ENCODE peak calls at places on chromosomes 6 and 20, in five cellular contexts. S is A549, W is K562, U is HepG2, C is GM12878. J is an unnamed sample.

GRCh38 chr6:55868910-55869479 is 6.4 kb downstream of the BMP5 start:
- DNase-seq in S (no peak), U (no peak), W (no peak), C (peak), J (peak)

GRCh38 chr6:142821860-142822259 is 123.1 kb downstream of the HIVEP2 start:
- DNase-seq in W (no peak), C (no peak), S (no peak), U (no peak), J (no peak)

GRCh38 chr6:139832906-139833305 is 458.5 kb upstream of the CITED2 start:
- DNase-seq in S (no peak), C (no peak), W (no peak), U (no peak), J (no peak)

GRCh38 chr6:146915671-146916127 is 288.5 kb upstream of the STXBP5 start:
- DNase-seq in S (no peak), W (no peak), U (no peak), C (no peak), J (peak)

GRCh38 chr6:38584731-38585130 is 55.0 kb downstream of the BTBD9 start:
- DNase-seq in W (no peak), C (no peak), U (no peak), S (no peak), J (no peak)

GRCh38 chr6:33298773-33299236 is at the start of gene RGL2:
- DNase-seq in U (no peak), C (no peak), W (peak), S (no peak), J (peak)

GRCh38 chr20:1657556-1658334 is at the start of gene SIRPG:
- DNase-seq in W (no peak), S (no peak), U (no peak), C (no peak), J (no peak)

GRCh38 chr6:44176935-44177509 is 18.4 kb downstream of the CAPN11 start:
- DNase-seq in U (no peak), C (peak), S (no peak), W (no peak), J (no peak)

GRCh38 chr6:54059683-54060082 is 51.6 kb upstream of the MLIP start:
- DNase-seq in C (no peak), U (no peak), S (no peak), W (no peak), J (no peak)

GRCh38 chr20:21505810-21506530 is 7.9 kb downstream of the NKX2-2 start:
- DNase-seq in U (no peak), S (peak), C (no peak), W (peak), J (peak)

GRCh38 chr6:124887872-124888580 is 74.2 kb upstream of the RNF217 start:
- DNase-seq in U (no peak), W (no peak), C (no peak), S (no peak), J (no peak)

GRCh38 chr20:53128024-53128423 is 155.9 kb downstream of the TSHZ2 start:
- DNase-seq in C (no peak), W (no peak), S (no peak), U (no peak), J (no peak)

GRCh38 chr6:158358450-158359077 is 46.3 kb downstream of the TULP4 start:
- DNase-seq in C (no peak), S (no peak), W (no peak), U (no peak), J (no peak)

GRCh38 chr20:54397292-54398155 is 77.9 kb upstream of the DOK5 start:
- DNase-seq in W (no peak), S (no peak), C (no peak), U (no peak), J (no peak)

GRCh38 chr20:50794181-50794845 is 548 bp upstream of the BCAS4 start:
- DNase-seq in W (no peak), U (no peak), C (no peak), S (no peak), J (no peak)

GRCh38 chr20:47370214-47370613 is 13.7 kb upstream of the ZMYND8 start:
- DNase-seq in C (no peak), S (no peak), U (no peak), W (no peak), J (no peak)

GRCh38 chr20:13331536-13331935 is 110.5 kb downstream of the ISM1 start:
- DNase-seq in W (no peak), S (no peak), C (no peak), U (peak), J (no peak)

GRCh38 chr6:118509009-118509617 is 39.0 kb upstream of the PLN start:
- DNase-seq in S (peak), U (peak), C (no peak), W (peak), J (peak)

GRCh38 chr20:51525241-51526104 is 17.0 kb downstream of the NFATC2 start:
- DNase-seq in C (no peak), U (no peak), W (peak), S (no peak), J (no peak)

GRCh38 chr20:59824711-59825562 is 108.5 kb downstream of the SYCP2 start:
- DNase-seq in S (no peak), W (no peak), C (no peak), U (no peak), J (no peak)

GRCh38 chr6:19849736-19850135 is 12.6 kb downstream of the ID4 start:
- DNase-seq in S (no peak), C (no peak), U (no peak), W (no peak), J (no peak)

GRCh38 chr6:134289204-134289575 is 28.7 kb downstream of the SGK1 start:
- DNase-seq in U (no peak), W (no peak), C (no peak), S (no peak), J (peak)

GRCh38 chr6:15483060-15483459 is 179.8 kb downstream of the DTNBP1 start:
- DNase-seq in S (no peak), C (no peak), W (no peak), U (peak), J (peak)

GRCh38 chr6:7468382-7469081 is 72.9 kb upstream of the DSP start:
- DNase-seq in C (no peak), U (no peak), S (peak), W (peak), J (peak)

GRCh38 chr6:100719883-100720682 is 161.0 kb downstream of the ASCC3 start:
- DNase-seq in U (peak), W (no peak), S (peak), C (no peak), J (peak)

GRCh38 chr6:68978411-68978810 is 343.3 kb downstream of the ADGRB3 start:
- DNase-seq in S (no peak), W (no peak), U (no peak), C (no peak), J (no peak)

GRCh38 chr6:148747145-148747492 is 289 bp downstream of the UST start:
- DNase-seq in C (no peak), S (peak), W (peak), U (no peak), J (peak)

GRCh38 chr20:52438326-52438963 is 246.9 kb upstream of the ZFP64 start:
- DNase-seq in C (no peak), U (no peak), W (no peak), S (no peak), J (no peak)

GRCh38 chr6:124877468-124877867 is 84.8 kb upstream of the RNF217 start:
- DNase-seq in W (no peak), U (no peak), C (no peak), S (no peak), J (no peak)

GRCh38 chr6:131199568-131200272 is 64.5 kb downstream of the AKAP7 start:
- DNase-seq in U (peak), C (peak), S (no peak), W (no peak), J (peak)
- TF ChIP-seq SMC3 in U (peak), C (peak), S (no peak), W (no peak), J (peak)

GRCh38 chr6:52389626-52390360 is 27.8 kb downstream of the PAQR8 start:
- DNase-seq in U (peak), S (no peak), W (peak), C (peak), J (peak)
- TF ChIP-seq POLR2A in U (no peak), S (no peak), W (no peak), C (no peak), J (no peak)

GRCh38 chr6:14348389-14348788 is 230.8 kb downstream of the CD83 start:
- DNase-seq in U (no peak), S (no peak), C (no peak), W (no peak), J (no peak)

GRCh38 chr6:14344486-14344885 is 226.9 kb downstream of the CD83 start:
- DNase-seq in U (no peak), W (no peak), C (no peak), S (no peak), J (no peak)

GRCh38 chr6:14353798-14354197 is 236.2 kb downstream of the CD83 start:
- DNase-seq in W (no peak), S (no peak), C (no peak), U (no peak), J (no peak)

GRCh38 chr6:14353263-14353662 is 235.7 kb downstream of the CD83 start:
- DNase-seq in U (no peak), W (no peak), S (no peak), C (no peak), J (no peak)

GRCh38 chr6:14349507-14349906 is 231.9 kb downstream of the CD83 start:
- DNase-seq in U (no peak), W (no peak), C (no peak), S (no peak), J (no peak)
- TF ChIP-seq SMC3 in U (no peak), W (no peak), C (no peak), S (no peak), J (no peak)

DNA sequence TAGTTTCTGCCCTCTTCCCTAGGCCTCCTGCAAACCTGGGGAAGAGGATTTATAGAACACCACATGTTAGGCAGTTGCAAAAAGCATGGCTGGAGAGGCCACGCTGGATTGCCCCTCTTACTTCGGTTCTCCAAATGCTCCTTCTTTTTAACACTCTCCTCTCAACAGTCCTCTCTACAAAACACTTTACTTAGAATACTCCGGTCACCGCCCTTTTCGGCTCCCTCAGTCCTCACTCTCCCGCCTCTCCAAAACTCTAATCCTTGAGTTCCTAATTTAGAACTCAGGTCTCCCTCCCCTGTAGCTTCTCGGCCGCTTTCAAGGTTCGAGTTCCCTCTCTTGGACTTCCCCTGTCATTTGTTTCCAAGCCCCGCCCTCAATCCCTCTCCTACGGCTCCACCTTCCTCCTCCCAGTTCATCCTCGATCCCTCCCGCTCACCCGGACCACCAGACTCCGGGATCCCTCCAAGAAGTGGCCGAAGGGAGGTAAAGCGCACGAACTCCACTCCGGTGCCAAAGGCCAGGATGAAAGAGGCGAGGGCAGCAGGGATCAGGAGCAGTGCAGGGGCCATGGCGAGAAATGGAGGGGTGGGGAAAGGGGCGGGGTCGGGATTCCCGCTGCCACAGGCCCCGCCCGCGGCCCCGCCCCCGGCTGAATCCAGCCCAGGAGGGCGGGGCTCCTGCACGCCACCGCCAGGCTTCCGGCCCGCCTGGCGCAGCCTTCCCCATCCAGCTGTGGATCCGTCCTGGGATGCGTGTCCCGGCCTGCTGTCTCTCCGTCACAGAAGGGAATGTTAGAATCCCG is at the start of gene NRM:
- DNase-seq in C (no peak), S (peak), U (peak), W (peak), J (peak)
- TF ChIP-seq POLR2A in C (peak), S (peak), U (peak), W (peak), J (peak)

DNA sequence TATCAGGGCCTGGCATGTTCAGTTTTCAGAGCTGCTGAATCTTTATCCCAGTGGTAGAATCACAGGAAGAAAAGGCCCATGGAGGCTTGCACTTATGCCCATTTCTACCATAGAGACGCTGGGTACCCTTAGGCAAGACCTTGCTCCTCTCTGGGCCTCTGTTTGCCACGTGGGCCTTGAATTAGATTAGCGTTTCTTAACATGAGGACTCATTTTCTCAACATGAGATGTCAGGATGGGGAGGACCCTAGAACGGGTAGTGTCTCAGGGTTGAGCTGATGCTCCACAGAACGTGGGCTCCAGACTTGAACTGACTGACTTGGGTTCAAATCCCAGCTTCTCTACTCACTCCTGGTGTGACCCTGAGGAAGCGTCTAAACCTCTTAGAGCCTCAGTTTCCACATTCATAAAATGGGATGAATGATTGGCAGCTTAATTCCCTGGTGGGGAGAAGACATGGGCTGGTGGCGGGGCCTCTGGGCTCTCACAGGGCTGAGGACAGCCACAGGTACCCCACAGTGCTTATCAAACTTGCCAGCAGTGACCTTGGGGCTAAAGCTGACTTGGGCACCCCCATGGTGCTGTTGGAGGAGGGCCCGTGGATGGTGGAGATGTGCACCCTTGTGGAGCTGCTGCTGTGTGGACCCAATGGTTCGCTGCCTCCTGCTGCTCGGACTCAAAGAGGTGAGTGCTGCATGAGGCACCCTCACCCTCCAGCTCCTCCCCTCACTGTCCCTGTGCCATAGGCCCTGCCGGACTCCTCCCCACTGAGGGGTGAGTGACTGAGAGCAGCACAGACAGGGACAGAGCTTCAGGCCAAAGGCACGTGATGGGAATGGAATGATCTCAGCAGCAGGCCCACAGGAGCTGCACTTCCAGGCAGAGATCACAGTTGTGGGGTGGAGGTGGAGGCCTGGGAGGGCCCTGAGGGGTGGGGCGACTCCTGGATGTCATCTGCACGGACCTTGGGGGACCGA is 28.2 kb downstream of the SUN5 start:
- DNase-seq in U (peak), S (no peak), W (no peak), C (no peak), J (no peak)
- TF ChIP-seq SMC3 in U (no peak), S (no peak), W (no peak), C (no peak), J (no peak)